ENCODE peak calls at places on chromosome 15, in four cellular contexts. One of them, this sample, is unnamed.

GRCh38 chr15:70318996-70319465 is 221.3 kb upstream of the TLE3 start:
- DNase-seq in B cell: peak
- DNase-seq in A549: no peak
- DNase-seq in cardiac muscle cell: no peak
- DNase-seq in this sample: no peak

GRCh38 chr15:65368300-65368617 is 9.5 kb downstream of the IGDCC3 start:
- DNase-seq in A549: no peak
- DNase-seq in B cell: no peak
- DNase-seq in cardiac muscle cell: peak
- DNase-seq in this sample: no peak

GRCh38 chr15:62559049-62559733 is 394.1 kb upstream of the C2CD4B start:
- DNase-seq in A549: no peak
- DNase-seq in cardiac muscle cell: peak
- DNase-seq in B cell: no peak
- DNase-seq in this sample: no peak

GRCh38 chr15:91235376-91235775 is 135.3 kb downstream of the SV2B start:
- DNase-seq in A549: no peak
- DNase-seq in B cell: no peak
- DNase-seq in cardiac muscle cell: no peak
- DNase-seq in this sample: no peak

GRCh38 chr15:82571722-82572222 is 31.5 kb upstream of the RPS17 start:
- DNase-seq in A549: no peak
- DNase-seq in B cell: no peak
- DNase-seq in cardiac muscle cell: peak
- DNase-seq in this sample: no peak

GRCh38 chr15:63583027-63583426 is 14.2 kb upstream of the FBXL22 start:
- DNase-seq in A549: peak
- DNase-seq in cardiac muscle cell: no peak
- DNase-seq in B cell: no peak
- DNase-seq in this sample: no peak

GRCh38 chr15:27665002-27665401 is 434.1 kb downstream of the OCA2 start:
- DNase-seq in A549: no peak
- DNase-seq in cardiac muscle cell: no peak
- DNase-seq in B cell: no peak
- DNase-seq in this sample: no peak

GRCh38 chr15:74314897-74315438 is 52.5 kb downstream of the CYP11A1 start:
- DNase-seq in A549: no peak
- DNase-seq in B cell: no peak
- DNase-seq in cardiac muscle cell: no peak
- DNase-seq in this sample: no peak

GRCh38 chr15:40016224-40016865 is 22.6 kb downstream of the SRP14 start:
- DNase-seq in B cell: no peak
- DNase-seq in cardiac muscle cell: no peak
- DNase-seq in A549: no peak
- DNase-seq in this sample: no peak

GRCh38 chr15:82108489-82109078 is 62.8 kb upstream of the MEX3B start:
- DNase-seq in A549: peak
- DNase-seq in B cell: peak
- DNase-seq in cardiac muscle cell: peak
- DNase-seq in this sample: peak

GRCh38 chr15:66905954-66906353 is 159.4 kb upstream of the SMAD3 start:
- DNase-seq in B cell: no peak
- DNase-seq in A549: peak
- DNase-seq in cardiac muscle cell: no peak
- DNase-seq in this sample: no peak

GRCh38 chr15:74200394-74200793 is 2.2 kb downstream of the STRA6 start:
- DNase-seq in cardiac muscle cell: no peak
- DNase-seq in A549: peak
- DNase-seq in B cell: no peak
- DNase-seq in this sample: no peak

GRCh38 chr15:25944386-25944785 is 81.3 kb upstream of the ATP10A start:
- DNase-seq in cardiac muscle cell: no peak
- DNase-seq in A549: no peak
- DNase-seq in B cell: no peak
- DNase-seq in this sample: no peak

GRCh38 chr15:57635300-57635944 is 43.7 kb downstream of the MYZAP start:
- DNase-seq in cardiac muscle cell: no peak
- DNase-seq in B cell: no peak
- DNase-seq in A549: no peak
- DNase-seq in this sample: no peak
- TF ChIP-seq CTCF in cardiac muscle cell: no peak
- TF ChIP-seq CTCF in B cell: no peak
- TF ChIP-seq CTCF in A549: no peak
- TF ChIP-seq CTCF in this sample: no peak

GRCh38 chr15:49227602-49228001 is 57.6 kb downstream of the GALK2 start:
- DNase-seq in A549: no peak
- DNase-seq in cardiac muscle cell: no peak
- DNase-seq in B cell: no peak
- DNase-seq in this sample: no peak

GRCh38 chr15:49229922-49230321 is 59.9 kb downstream of the GALK2 start:
- DNase-seq in cardiac muscle cell: no peak
- DNase-seq in B cell: no peak
- DNase-seq in A549: no peak
- DNase-seq in this sample: no peak

GRCh38 chr15:49223536-49224274 is 53.7 kb downstream of the GALK2 start:
- DNase-seq in B cell: no peak
- DNase-seq in A549: no peak
- DNase-seq in cardiac muscle cell: no peak
- DNase-seq in this sample: no peak

GRCh38 chr15:49225572-49226281 is 55.7 kb downstream of the GALK2 start:
- DNase-seq in B cell: no peak
- DNase-seq in cardiac muscle cell: peak
- DNase-seq in A549: peak
- DNase-seq in this sample: no peak
- TF ChIP-seq CTCF in B cell: no peak
- TF ChIP-seq CTCF in cardiac muscle cell: peak
- TF ChIP-seq CTCF in A549: peak
- TF ChIP-seq CTCF in this sample: peak

GRCh38 chr15:38545179-38545578 is 19.4 kb downstream of the RASGRP1 start:
- DNase-seq in A549: no peak
- DNase-seq in B cell: no peak
- DNase-seq in cardiac muscle cell: no peak
- DNase-seq in this sample: no peak
- TF ChIP-seq CTCF in A549: no peak
- TF ChIP-seq CTCF in B cell: no peak
- TF ChIP-seq CTCF in cardiac muscle cell: no peak
- TF ChIP-seq CTCF in this sample: no peak

DNA sequence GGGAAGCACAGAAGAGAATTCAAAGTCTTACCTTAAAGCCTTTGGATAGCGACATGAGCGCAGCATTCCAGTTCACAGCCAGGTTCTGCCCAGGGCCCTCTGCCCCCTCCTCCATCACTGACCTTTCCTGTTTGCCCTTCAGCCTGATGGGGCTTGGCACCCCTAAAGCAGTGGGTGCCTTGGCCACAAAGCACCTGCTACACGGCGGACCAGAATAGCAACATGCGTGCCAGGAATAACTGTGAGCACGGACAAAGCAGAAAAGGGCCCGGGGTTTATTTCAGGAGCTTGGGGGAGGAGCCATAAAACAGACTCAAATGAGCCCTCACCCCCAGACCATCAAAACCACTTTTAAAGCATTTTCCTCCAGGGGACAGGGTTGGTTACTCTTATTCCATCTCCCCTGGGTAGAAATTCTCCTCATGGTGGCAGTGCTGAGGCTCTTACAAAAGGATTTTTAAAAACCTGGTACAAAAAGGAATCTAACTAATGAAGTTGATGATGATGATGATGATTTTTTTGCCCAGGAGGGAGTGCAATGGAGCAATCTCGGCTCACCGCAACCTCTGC is 135.4 kb downstream of the KLF13 start:
- DNase-seq in B cell: no peak
- DNase-seq in cardiac muscle cell: no peak
- DNase-seq in A549: no peak
- DNase-seq in this sample: no peak
- TF ChIP-seq CTCF in B cell: no peak
- TF ChIP-seq CTCF in cardiac muscle cell: peak
- TF ChIP-seq CTCF in A549: no peak
- TF ChIP-seq CTCF in this sample: no peak

GRCh38 chr15:42373274-42373673 is 14.0 kb downstream of the CAPN3 start:
- DNase-seq in cardiac muscle cell: no peak
- DNase-seq in A549: no peak
- DNase-seq in B cell: no peak
- DNase-seq in this sample: no peak

GRCh38 chr15:42373936-42374335 is 14.6 kb downstream of the CAPN3 start:
- DNase-seq in cardiac muscle cell: no peak
- DNase-seq in B cell: no peak
- DNase-seq in A549: no peak
- DNase-seq in this sample: no peak

GRCh38 chr15:42374810-42375209 is 15.5 kb downstream of the CAPN3 start:
- DNase-seq in A549: no peak
- DNase-seq in cardiac muscle cell: no peak
- DNase-seq in B cell: no peak
- DNase-seq in this sample: no peak

GRCh38 chr15:42368096-42368495 is 8.8 kb downstream of the CAPN3 start:
- DNase-seq in cardiac muscle cell: no peak
- DNase-seq in B cell: no peak
- DNase-seq in A549: no peak
- DNase-seq in this sample: no peak

DNA sequence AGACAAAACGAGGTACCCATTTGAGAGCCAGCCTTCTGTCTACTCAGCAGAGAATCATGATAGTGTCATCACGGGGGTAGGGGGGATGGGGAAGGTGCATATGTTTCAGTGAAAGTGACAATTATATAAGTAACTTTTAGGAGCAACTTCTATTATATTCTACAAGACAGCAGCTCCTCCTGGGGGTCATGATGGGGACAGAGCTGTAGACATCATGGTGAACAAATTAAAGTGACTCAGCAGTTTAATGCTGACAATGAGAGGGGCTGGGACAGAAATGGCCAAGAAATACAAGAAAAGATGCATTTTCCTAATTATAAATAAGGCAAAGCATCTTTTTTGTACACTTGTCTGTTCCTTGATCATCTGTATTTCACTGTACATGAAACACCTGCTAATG is 11.8 kb downstream of the CAPN3 start:
- DNase-seq in B cell: no peak
- DNase-seq in A549: peak
- DNase-seq in cardiac muscle cell: no peak
- DNase-seq in this sample: no peak
- TF ChIP-seq CTCF in B cell: no peak
- TF ChIP-seq CTCF in A549: no peak
- TF ChIP-seq CTCF in cardiac muscle cell: peak
- TF ChIP-seq CTCF in this sample: no peak